ENCODE peak calls at places on chromosomes 11 and 22, in nine cellular contexts. L is neural progenitor cell, Q is GM23248, U is fibroblast of lung, H is astrocyte, O is A673, B is mammary epithelial cell, W is HepG2, N is PC-3. G is an unnamed sample. For H3K4me1, the result is how much of the 10 kb centered on the place peaks cover.

GRCh38 chr11:18457435-18457834 is 1.8 kb downstream of the LDHAL6A start:
- DNase-seq in H (peak), W (peak), N (peak), L (no peak), O (no peak), B (peak), U (peak), Q (no peak), G (no peak)

GRCh38 chr11:71119656-71120269 is 132.6 kb downstream of the SHANK2 start:
- DNase-seq in U (no peak), W (no peak), H (no peak), O (no peak), L (no peak), B (no peak), Q (no peak), N (no peak), G (no peak)

GRCh38 chr11:34351687-34352469 is 5.9 kb downstream of the ABTB2 start:
- DNase-seq in N (no peak), W (no peak), O (no peak), U (no peak), H (no peak), L (no peak), Q (no peak), B (no peak), G (no peak)

GRCh38 chr11:98227266-98227665 is 793.5 kb upstream of the CNTN5 start:
- DNase-seq in Q (no peak), N (no peak), L (no peak), B (no peak), H (no peak), W (no peak), U (no peak), O (no peak), G (no peak)

GRCh38 chr11:34234086-34234740 is 123.6 kb downstream of the ABTB2 start:
- DNase-seq in W (no peak), L (peak), Q (peak), U (peak), N (peak), B (peak), O (peak), H (peak), G (no peak)

GRCh38 chr11:61554172-61554988 is 26.5 kb downstream of the SYT7 start:
- DNase-seq in H (no peak), U (no peak), N (no peak), B (no peak), W (no peak), L (no peak), Q (no peak), O (no peak), G (no peak)

GRCh38 chr11:104653011-104653806 is 245.1 kb downstream of the CASP12 start:
- DNase-seq in W (no peak), B (no peak), U (peak), Q (no peak), O (no peak), L (no peak), N (no peak), H (peak), G (no peak)

GRCh38 chr22:43088616-43088978 is 594 bp downstream of the TTLL1 start:
- DNase-seq in B (no peak), L (no peak), U (no peak), O (no peak), N (no peak), Q (peak), H (no peak), W (no peak), G (no peak)

GRCh38 chr11:117950999-117951961 is 22.1 kb upstream of the TMPRSS13 start:
- DNase-seq in L (no peak), N (no peak), O (no peak), W (no peak), Q (no peak), H (no peak), U (no peak), B (no peak), G (no peak)

GRCh38 chr22:39184586-39185577 is 32.4 kb upstream of the CBX7 start:
- DNase-seq in Q (peak), U (peak), L (no peak), N (no peak), O (no peak), B (no peak), W (no peak), H (peak), G (no peak)

GRCh38 chr11:76013526-76013925 is 192.8 kb downstream of the WNT11 start:
- DNase-seq in U (no peak), W (no peak), N (no peak), L (no peak), O (no peak), Q (no peak), H (no peak), B (no peak), G (no peak)

GRCh38 chr11:68342459-68343158 is 30.2 kb downstream of the LRP5 start:
- DNase-seq in W (no peak), L (peak), U (peak), N (peak), Q (no peak), B (peak), H (peak), O (peak), G (no peak)

GRCh38 chr11:29300441-29300840 is 716.4 kb downstream of the KCNA4 start:
- DNase-seq in H (peak), B (peak), N (peak), W (no peak), O (no peak), L (no peak), U (peak), Q (peak), G (no peak)

GRCh38 chr11:64056861-64057260 is 21.1 kb downstream of the FLRT1 start:
- DNase-seq in O (no peak), L (no peak), U (no peak), B (no peak), H (no peak), W (no peak), N (no peak), Q (no peak), G (no peak)

GRCh38 chr22:50674606-50675552 is 2.3 kb downstream of the SHANK3 start:
- DNase-seq in B (peak), U (peak), W (peak), O (peak), L (peak), Q (peak), N (peak), H (no peak), G (peak)

GRCh38 chr22:31106001-31106571 is 1.3 kb downstream of the SELENOM start:
- DNase-seq in O (no peak), W (no peak), N (no peak), L (no peak), U (no peak), B (no peak), Q (peak), H (no peak), G (no peak)

GRCh38 chr11:36478700-36479329 is 31.3 kb downstream of the TRAF6 start:
- DNase-seq in W (peak), L (peak), N (peak), Q (peak), B (peak), H (no peak), O (peak), U (peak), G (no peak)

GRCh38 chr22:27074016-27074415 is 416.6 kb downstream of the MIAT start:
- DNase-seq in L (no peak), H (peak), B (no peak), N (no peak), W (no peak), O (no peak), U (peak), Q (no peak), G (no peak)

GRCh38 chr22:36644333-36644757 is 59.2 kb downstream of the CACNG2 start:
- DNase-seq in U (peak), O (peak), L (peak), Q (peak), W (peak), H (peak), N (peak), B (peak), G (peak)

GRCh38 chr22:37639070-37639760 is at the start of gene SH3BP1:
- DNase-seq in W (peak), L (peak), H (no peak), Q (peak), O (peak), B (peak), U (peak), N (peak), G (no peak)

DNA sequence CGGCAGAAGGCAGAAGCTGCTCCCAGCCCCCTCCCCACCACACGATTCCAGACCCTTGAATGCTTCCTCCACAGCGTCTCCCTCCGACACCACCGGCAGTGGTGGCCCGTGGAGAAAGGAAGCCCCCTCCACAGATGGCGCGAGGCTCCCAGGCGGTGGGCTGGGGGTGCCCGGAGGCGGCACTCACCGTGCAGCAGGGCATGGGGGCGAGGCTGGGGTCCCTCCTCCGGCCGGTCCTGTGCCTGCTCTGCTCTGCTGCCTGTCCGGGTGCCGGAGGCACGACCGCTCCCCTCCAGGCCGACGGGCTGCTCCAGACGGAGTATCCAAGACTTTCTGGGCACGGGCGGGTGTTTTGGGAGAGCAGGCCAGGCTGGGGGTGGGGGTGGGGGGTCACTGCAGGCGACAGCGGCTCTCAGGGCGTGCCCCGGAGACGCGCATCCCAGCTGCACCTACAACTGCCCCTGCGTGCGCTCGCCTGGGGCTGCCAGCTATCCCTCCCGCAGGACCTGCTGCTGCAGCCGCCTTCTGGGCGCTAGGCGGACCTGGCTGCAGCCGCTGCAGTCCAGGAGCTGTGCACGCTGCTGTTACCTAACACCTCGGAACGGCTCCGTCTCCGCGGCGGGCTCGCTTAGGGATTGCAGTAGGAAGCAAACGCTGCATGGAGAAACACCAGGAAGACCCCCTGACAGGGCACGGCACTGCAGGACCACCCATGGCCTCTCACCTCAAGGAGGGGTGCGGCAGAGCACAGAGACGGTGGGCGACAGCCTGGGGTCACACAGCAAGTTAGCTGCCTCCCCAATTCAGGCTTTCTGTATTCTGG is 15.2 kb downstream of the MRGPRG start:
- DNase-seq in H (no peak), L (peak), U (peak), O (no peak), N (peak), Q (peak), W (no peak), B (peak), G (no peak)
- TF ChIP-seq EZH2 in H (peak), L (peak), U (peak), O (no peak), N (no peak), Q (no peak), W (no peak), B (no peak), G (peak)

GRCh38 chr11:130101661-130102060 is 32.0 kb downstream of the APLP2 start:
- DNase-seq in N (no peak), U (no peak), L (no peak), H (no peak), W (no peak), B (no peak), O (peak), Q (no peak), G (no peak)
- H3K4me1 ChIP-seq in N (under half), U (under half), L (under half), H (under half), W (under half), B (under half), O (half or more), Q (under half), G (under half)

GRCh38 chr11:69818243-69819108 is 740 bp downstream of the FGF3 start:
- DNase-seq in Q (no peak), W (no peak), H (no peak), U (no peak), B (no peak), N (no peak), O (peak), L (peak), G (no peak)
- TF ChIP-seq EZH2 in Q (no peak), W (no peak), H (peak), U (peak), B (no peak), N (peak), O (peak), L (peak), G (peak)

DNA sequence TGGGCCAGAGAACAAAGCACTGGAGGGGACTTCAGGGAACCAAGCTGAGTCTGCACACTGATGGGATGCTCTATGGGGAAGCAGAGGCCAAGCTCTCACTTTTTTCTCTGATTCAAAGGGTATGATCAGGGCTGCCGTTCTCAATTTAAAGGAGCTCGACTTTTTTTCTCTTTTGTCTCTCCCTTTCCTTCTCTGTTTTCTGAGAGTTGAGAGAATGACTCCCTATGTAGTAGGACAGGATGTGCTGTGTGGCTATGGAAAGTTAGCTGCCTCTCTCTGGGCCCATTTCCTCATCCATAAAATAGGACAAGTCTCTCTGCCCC is 7.9 kb downstream of the ADORA2A start:
- DNase-seq in Q (no peak), U (no peak), O (no peak), N (no peak), H (no peak), L (no peak), W (no peak), B (no peak), G (no peak)
- H3K4me1 ChIP-seq in Q (under half), U (under half), O (under half), N (under half), H (under half), L (under half), W (under half), B (under half), G (under half)

GRCh38 chr11:85947431-85948272 is 92.5 kb downstream of the CCDC83 start:
- DNase-seq in W (no peak), O (no peak), U (peak), N (peak), L (no peak), Q (peak), B (peak), H (peak), G (no peak)
- TF ChIP-seq EZH2 in W (no peak), O (no peak), U (no peak), N (no peak), L (no peak), Q (no peak), B (no peak), H (no peak), G (no peak)

GRCh38 chr11:130180896-130181294 is 21.3 kb downstream of the ST14 start:
- DNase-seq in U (no peak), B (no peak), W (no peak), N (no peak), L (no peak), O (no peak), Q (no peak), H (no peak), G (no peak)
- H3K4me1 ChIP-seq in U (under half), B (under half), W (under half), N (under half), L (under half), O (under half), Q (under half), H (under half), G (half or more)

GRCh38 chr11:32081129-32081641 is 9.7 kb upstream of the RCN1 start:
- DNase-seq in L (no peak), B (peak), U (peak), N (peak), O (peak), Q (peak), H (peak), W (peak), G (no peak)

GRCh38 chr11:32079511-32079910 is 11.4 kb upstream of the RCN1 start:
- DNase-seq in L (no peak), N (no peak), Q (no peak), W (no peak), U (no peak), H (no peak), O (no peak), B (no peak), G (no peak)

GRCh38 chr11:32082346-32082986 is 8.4 kb upstream of the RCN1 start:
- DNase-seq in W (no peak), L (no peak), B (no peak), Q (no peak), U (no peak), O (no peak), H (no peak), N (no peak), G (no peak)

GRCh38 chr11:32081901-32082300 is 9.0 kb upstream of the RCN1 start:
- DNase-seq in U (no peak), W (no peak), O (no peak), B (no peak), N (no peak), Q (no peak), L (no peak), H (no peak), G (no peak)

GRCh38 chr11:32080381-32080980 is 10.4 kb upstream of the RCN1 start:
- DNase-seq in B (no peak), N (no peak), O (no peak), H (no peak), W (no peak), Q (no peak), L (no peak), U (no peak), G (no peak)
- TF ChIP-seq EZH2 in B (no peak), N (no peak), O (no peak), H (no peak), W (no peak), Q (no peak), L (no peak), U (no peak), G (no peak)

GRCh38 chr11:10936999-10937398 is 79.1 kb upstream of the ZBED5 start:
- DNase-seq in Q (no peak), N (no peak), L (no peak), U (no peak), H (no peak), O (no peak), B (no peak), W (no peak), G (no peak)
- H3K4me1 ChIP-seq in Q (under half), N (under half), L (under half), U (under half), H (under half), O (under half), B (under half), W (under half), G (under half)

G was measured in keratinocyte.